ENCODE peak calls at places on chromosomes 2 and 18, in six cellular contexts. One of them, this sample, is unnamed.
A peak's percentile ranks its signal among the peaks of the same experiment; 100 is the strongest.

GRCh38 chr2:46114981-46115380 is 182.2 kb upstream of the EPAS1 start:
- DNase-seq in astrocyte of the spinal cord: no peak
- DNase-seq in upper lobe of right lung: no peak
- DNase-seq in NCI-H2029: no peak
- DNase-seq in NCI-H69: no peak
- DNase-seq in cardiac muscle cell: peak; percentile 30
- DNase-seq in this sample: no peak

GRCh38 chr2:196380575-196380974 is 209.2 kb upstream of the STK17B start:
- DNase-seq in astrocyte of the spinal cord: no peak
- DNase-seq in upper lobe of right lung: no peak
- DNase-seq in NCI-H2029: no peak
- DNase-seq in NCI-H69: no peak
- DNase-seq in cardiac muscle cell: no peak
- DNase-seq in this sample: no peak

GRCh38 chr2:29000481-29000880 is 19.4 kb downstream of the TOGARAM2 start:
- DNase-seq in astrocyte of the spinal cord: no peak
- DNase-seq in upper lobe of right lung: peak; percentile 84
- DNase-seq in NCI-H2029: no peak
- DNase-seq in NCI-H69: no peak
- DNase-seq in cardiac muscle cell: no peak
- DNase-seq in this sample: peak; percentile 9

GRCh38 chr2:136305517-136306192 is 187.7 kb upstream of the CXCR4 start:
- DNase-seq in astrocyte of the spinal cord: no peak
- DNase-seq in upper lobe of right lung: no peak
- DNase-seq in NCI-H2029: no peak
- DNase-seq in NCI-H69: peak; percentile 88
- DNase-seq in cardiac muscle cell: no peak
- DNase-seq in this sample: no peak

GRCh38 chr2:39949131-39949530 is 170.1 kb upstream of the THUMPD2 start:
- DNase-seq in astrocyte of the spinal cord: no peak
- DNase-seq in upper lobe of right lung: no peak
- DNase-seq in NCI-H2029: no peak
- DNase-seq in NCI-H69: no peak
- DNase-seq in cardiac muscle cell: no peak
- DNase-seq in this sample: no peak

GRCh38 chr2:104944495-104944894 is 90.6 kb downstream of the POU3F3 start:
- DNase-seq in astrocyte of the spinal cord: peak; percentile 46
- DNase-seq in upper lobe of right lung: no peak
- DNase-seq in NCI-H2029: no peak
- DNase-seq in NCI-H69: peak; percentile 26
- DNase-seq in cardiac muscle cell: peak; percentile 0
- DNase-seq in this sample: peak; percentile 4

GRCh38 chr2:84741182-84741822 is 139.6 kb downstream of the TRABD2A start:
- DNase-seq in astrocyte of the spinal cord: peak; percentile 13
- DNase-seq in upper lobe of right lung: no peak
- DNase-seq in NCI-H2029: no peak
- DNase-seq in NCI-H69: peak; percentile 29
- DNase-seq in cardiac muscle cell: peak; percentile 38
- DNase-seq in this sample: peak; percentile 7

GRCh38 chr2:12507295-12507694 is 209.4 kb upstream of the TRIB2 start:
- DNase-seq in astrocyte of the spinal cord: peak; percentile 61
- DNase-seq in upper lobe of right lung: no peak
- DNase-seq in NCI-H2029: no peak
- DNase-seq in NCI-H69: no peak
- DNase-seq in cardiac muscle cell: peak; percentile 51
- DNase-seq in this sample: no peak

GRCh38 chr2:218047532-218048230 is 21.4 kb upstream of the RUFY4 start:
- DNase-seq in astrocyte of the spinal cord: no peak
- DNase-seq in upper lobe of right lung: no peak
- DNase-seq in NCI-H2029: no peak
- DNase-seq in NCI-H69: no peak
- DNase-seq in cardiac muscle cell: no peak
- DNase-seq in this sample: no peak

GRCh38 chr2:120509213-120509815 is 163.4 kb downstream of the INHBB start:
- DNase-seq in astrocyte of the spinal cord: no peak
- DNase-seq in upper lobe of right lung: no peak
- DNase-seq in NCI-H2029: no peak
- DNase-seq in NCI-H69: no peak
- DNase-seq in cardiac muscle cell: no peak
- DNase-seq in this sample: no peak

GRCh38 chr2:212005077-212005671 is 533.4 kb downstream of the ERBB4 start:
- DNase-seq in astrocyte of the spinal cord: peak; percentile 28
- DNase-seq in upper lobe of right lung: peak; percentile 61
- DNase-seq in NCI-H2029: peak; percentile 11
- DNase-seq in NCI-H69: peak; percentile 78
- DNase-seq in cardiac muscle cell: peak; percentile 61
- DNase-seq in this sample: peak; percentile 12

GRCh38 chr2:173205375-173205774 is 129.7 kb downstream of the MAP3K20 start:
- DNase-seq in astrocyte of the spinal cord: peak; percentile 52
- DNase-seq in upper lobe of right lung: no peak
- DNase-seq in NCI-H2029: no peak
- DNase-seq in NCI-H69: no peak
- DNase-seq in cardiac muscle cell: peak; percentile 96
- DNase-seq in this sample: no peak

GRCh38 chr18:63545094-63545493 is 2.9 kb downstream of the SERPINB12 start:
- DNase-seq in astrocyte of the spinal cord: no peak
- DNase-seq in upper lobe of right lung: no peak
- DNase-seq in NCI-H2029: no peak
- DNase-seq in NCI-H69: peak; percentile 21
- DNase-seq in cardiac muscle cell: no peak
- DNase-seq in this sample: no peak

GRCh38 chr2:175253871-175254270 is 72.4 kb upstream of the ATP5MC3 start:
- DNase-seq in astrocyte of the spinal cord: no peak
- DNase-seq in upper lobe of right lung: no peak
- DNase-seq in NCI-H2029: no peak
- DNase-seq in NCI-H69: peak; percentile 30
- DNase-seq in cardiac muscle cell: no peak
- DNase-seq in this sample: no peak

GRCh38 chr2:222447144-222447543 is 22.8 kb downstream of the SGPP2 start:
- DNase-seq in astrocyte of the spinal cord: no peak
- DNase-seq in upper lobe of right lung: no peak
- DNase-seq in NCI-H2029: no peak
- DNase-seq in NCI-H69: no peak
- DNase-seq in cardiac muscle cell: no peak
- DNase-seq in this sample: no peak

GRCh38 chr2:8876628-8877027 is 39.2 kb upstream of the KIDINS220 start:
- DNase-seq in astrocyte of the spinal cord: no peak
- DNase-seq in upper lobe of right lung: no peak
- DNase-seq in NCI-H2029: no peak
- DNase-seq in NCI-H69: no peak
- DNase-seq in cardiac muscle cell: no peak
- DNase-seq in this sample: no peak

GRCh38 chr2:169386621-169387235 is 24.4 kb upstream of the LRP2 start:
- DNase-seq in astrocyte of the spinal cord: no peak
- DNase-seq in upper lobe of right lung: no peak
- DNase-seq in NCI-H2029: no peak
- DNase-seq in NCI-H69: no peak
- DNase-seq in cardiac muscle cell: no peak
- DNase-seq in this sample: no peak

GRCh38 chr2:203694186-203694585 is 12.3 kb upstream of the CD28 start:
- DNase-seq in astrocyte of the spinal cord: peak; percentile 48
- DNase-seq in upper lobe of right lung: no peak
- DNase-seq in NCI-H2029: no peak
- DNase-seq in NCI-H69: no peak
- DNase-seq in cardiac muscle cell: no peak
- DNase-seq in this sample: no peak

GRCh38 chr2:154093856-154094255 is 222.1 kb downstream of the GALNT13 start:
- DNase-seq in astrocyte of the spinal cord: no peak
- DNase-seq in upper lobe of right lung: no peak
- DNase-seq in NCI-H2029: no peak
- DNase-seq in NCI-H69: no peak
- DNase-seq in cardiac muscle cell: no peak
- DNase-seq in this sample: no peak

GRCh38 chr2:25545899-25546298 is 127.5 kb downstream of the DTNB start:
- DNase-seq in astrocyte of the spinal cord: no peak
- DNase-seq in upper lobe of right lung: no peak
- DNase-seq in NCI-H2029: no peak
- DNase-seq in NCI-H69: no peak
- DNase-seq in cardiac muscle cell: no peak
- DNase-seq in this sample: no peak

GRCh38 chr2:173829727-173830126 is 135.4 kb downstream of the SP3 start:
- DNase-seq in astrocyte of the spinal cord: no peak
- DNase-seq in upper lobe of right lung: no peak
- DNase-seq in NCI-H2029: no peak
- DNase-seq in NCI-H69: no peak
- DNase-seq in cardiac muscle cell: no peak
- DNase-seq in this sample: no peak

GRCh38 chr18:38790303-38790702 is 1224.7 kb upstream of the CELF4 start:
- DNase-seq in astrocyte of the spinal cord: no peak
- DNase-seq in upper lobe of right lung: no peak
- DNase-seq in NCI-H2029: no peak
- DNase-seq in NCI-H69: peak; percentile 69
- DNase-seq in cardiac muscle cell: no peak
- DNase-seq in this sample: peak; percentile 6

GRCh38 chr18:21682276-21683051 is 22.1 kb downstream of the ABHD3 start:
- DNase-seq in astrocyte of the spinal cord: peak; percentile 72
- DNase-seq in upper lobe of right lung: no peak
- DNase-seq in NCI-H2029: no peak
- DNase-seq in NCI-H69: no peak
- DNase-seq in cardiac muscle cell: peak; percentile 83
- DNase-seq in this sample: peak; percentile 80

This sample was measured in erythroblast.